ENCODE peak calls at places on chromosomes 4 and X, in seven cellular contexts. One of them, this sample, is unnamed.
A peak's percentile ranks its signal among the peaks of the same experiment; 100 is the strongest.

GRCh38 chr4:190014771-190015537 is 12.1 kb downstream of the FRG2 start:
- DNase-seq in hepatocyte: peak; percentile 44
- DNase-seq in osteocyte: no peak
- DNase-seq in tibial artery: no peak
- DNase-seq in AG04449: no peak
- DNase-seq in AG10803: no peak
- DNase-seq in uterus: no peak
- DNase-seq in this sample: no peak

GRCh38 chr4:164481306-164482091 is 272.4 kb upstream of the SMIM31 start:
- DNase-seq in AG04449: no peak
- DNase-seq in uterus: no peak
- DNase-seq in hepatocyte: no peak
- DNase-seq in tibial artery: no peak
- DNase-seq in osteocyte: no peak
- DNase-seq in AG10803: no peak
- DNase-seq in this sample: no peak

GRCh38 chr4:87559090-87559837 is 30.1 kb upstream of the SPARCL1 start:
- DNase-seq in tibial artery: no peak
- DNase-seq in osteocyte: no peak
- DNase-seq in hepatocyte: no peak
- DNase-seq in uterus: no peak
- DNase-seq in AG10803: no peak
- DNase-seq in AG04449: no peak
- DNase-seq in this sample: no peak

GRCh38 chrX:108167211-108167872 is 75.8 kb downstream of the ATG4A start:
- DNase-seq in osteocyte: no peak
- DNase-seq in hepatocyte: no peak
- DNase-seq in AG04449: no peak
- DNase-seq in uterus: no peak
- DNase-seq in AG10803: peak; percentile 12
- DNase-seq in tibial artery: no peak
- DNase-seq in this sample: no peak

GRCh38 chr4:145937990-145938611 is 522 bp downstream of the ZNF827 start:
- DNase-seq in osteocyte: no peak
- DNase-seq in AG10803: peak; percentile 23
- DNase-seq in hepatocyte: peak; percentile 63
- DNase-seq in tibial artery: no peak
- DNase-seq in uterus: peak; percentile 21
- DNase-seq in AG04449: no peak
- DNase-seq in this sample: no peak

GRCh38 chrX:19174401-19175025 is 52.2 kb upstream of the ADGRG2 start:
- DNase-seq in hepatocyte: peak; percentile 49
- DNase-seq in osteocyte: no peak
- DNase-seq in tibial artery: peak; percentile 28
- DNase-seq in AG04449: peak; percentile 4
- DNase-seq in AG10803: peak; percentile 33
- DNase-seq in uterus: no peak
- DNase-seq in this sample: no peak

GRCh38 chrX:100768679-100769338 is 36.9 kb upstream of the SYTL4 start:
- DNase-seq in osteocyte: peak; percentile 93
- DNase-seq in tibial artery: peak; percentile 86
- DNase-seq in AG10803: peak; percentile 45
- DNase-seq in AG04449: peak; percentile 0
- DNase-seq in uterus: peak; percentile 90
- DNase-seq in hepatocyte: peak; percentile 86
- DNase-seq in this sample: no peak

GRCh38 chr4:29046166-29046565 is 1674.0 kb upstream of the PCDH7 start:
- DNase-seq in hepatocyte: no peak
- DNase-seq in AG10803: peak; percentile 17
- DNase-seq in AG04449: no peak
- DNase-seq in uterus: no peak
- DNase-seq in tibial artery: no peak
- DNase-seq in osteocyte: no peak
- DNase-seq in this sample: no peak

GRCh38 chrX:65601530-65602281 is 65.7 kb upstream of the MSN start:
- DNase-seq in hepatocyte: peak; percentile 34
- DNase-seq in uterus: peak; percentile 76
- DNase-seq in AG04449: no peak
- DNase-seq in osteocyte: peak; percentile 84
- DNase-seq in tibial artery: peak; percentile 88
- DNase-seq in AG10803: peak; percentile 88
- DNase-seq in this sample: no peak

GRCh38 chr4:176910646-176911045 is 117.9 kb upstream of the VEGFC start:
- DNase-seq in hepatocyte: no peak
- DNase-seq in uterus: no peak
- DNase-seq in tibial artery: no peak
- DNase-seq in AG10803: no peak
- DNase-seq in osteocyte: no peak
- DNase-seq in AG04449: no peak
- DNase-seq in this sample: no peak

GRCh38 chr4:136934601-136935000 is 597.7 kb downstream of the PCDH18 start:
- DNase-seq in hepatocyte: no peak
- DNase-seq in osteocyte: no peak
- DNase-seq in tibial artery: no peak
- DNase-seq in AG04449: no peak
- DNase-seq in AG10803: no peak
- DNase-seq in uterus: no peak
- DNase-seq in this sample: no peak

GRCh38 chr4:77619408-77619807 is 13.8 kb downstream of the CXCL13 start:
- DNase-seq in AG10803: no peak
- DNase-seq in tibial artery: no peak
- DNase-seq in hepatocyte: no peak
- DNase-seq in uterus: no peak
- DNase-seq in osteocyte: no peak
- DNase-seq in AG04449: no peak
- DNase-seq in this sample: no peak

GRCh38 chr4:23061431-23061830 is 368.7 kb downstream of the GBA3 start:
- DNase-seq in AG10803: no peak
- DNase-seq in uterus: no peak
- DNase-seq in hepatocyte: peak; percentile 16
- DNase-seq in osteocyte: no peak
- DNase-seq in tibial artery: no peak
- DNase-seq in AG04449: no peak
- DNase-seq in this sample: no peak

GRCh38 chr4:69689530-69690111 is 36.6 kb upstream of the UGT2A1 start:
- DNase-seq in AG10803: peak; percentile 32
- DNase-seq in osteocyte: no peak
- DNase-seq in AG04449: no peak
- DNase-seq in hepatocyte: peak; percentile 58
- DNase-seq in uterus: no peak
- DNase-seq in tibial artery: no peak
- DNase-seq in this sample: no peak

GRCh38 chrX:17944833-17945497 is 83.9 kb upstream of the RAI2 start:
- DNase-seq in AG04449: no peak
- DNase-seq in tibial artery: no peak
- DNase-seq in uterus: no peak
- DNase-seq in osteocyte: no peak
- DNase-seq in hepatocyte: peak; percentile 15
- DNase-seq in AG10803: peak; percentile 1
- DNase-seq in this sample: no peak

GRCh38 chr4:76256032-76256431 is 4.5 kb downstream of the FAM47E start:
- DNase-seq in uterus: no peak
- DNase-seq in tibial artery: no peak
- DNase-seq in AG04449: no peak
- DNase-seq in hepatocyte: no peak
- DNase-seq in AG10803: no peak
- DNase-seq in osteocyte: no peak
- DNase-seq in this sample: no peak

GRCh38 chr4:76256968-76257367 is 5.4 kb downstream of the FAM47E start:
- DNase-seq in osteocyte: no peak
- DNase-seq in hepatocyte: no peak
- DNase-seq in AG04449: no peak
- DNase-seq in tibial artery: no peak
- DNase-seq in uterus: no peak
- DNase-seq in AG10803: no peak
- DNase-seq in this sample: no peak

GRCh38 chr4:76253511-76253910 is 2.0 kb downstream of the FAM47E start:
- DNase-seq in AG04449: no peak
- DNase-seq in hepatocyte: no peak
- DNase-seq in uterus: no peak
- DNase-seq in tibial artery: no peak
- DNase-seq in osteocyte: no peak
- DNase-seq in AG10803: no peak
- DNase-seq in this sample: no peak

GRCh38 chr4:76260571-76260970 is 9.1 kb downstream of the FAM47E start:
- DNase-seq in AG10803: no peak
- DNase-seq in osteocyte: no peak
- DNase-seq in uterus: no peak
- DNase-seq in tibial artery: no peak
- DNase-seq in hepatocyte: no peak
- DNase-seq in AG04449: no peak
- DNase-seq in this sample: no peak

DNA sequence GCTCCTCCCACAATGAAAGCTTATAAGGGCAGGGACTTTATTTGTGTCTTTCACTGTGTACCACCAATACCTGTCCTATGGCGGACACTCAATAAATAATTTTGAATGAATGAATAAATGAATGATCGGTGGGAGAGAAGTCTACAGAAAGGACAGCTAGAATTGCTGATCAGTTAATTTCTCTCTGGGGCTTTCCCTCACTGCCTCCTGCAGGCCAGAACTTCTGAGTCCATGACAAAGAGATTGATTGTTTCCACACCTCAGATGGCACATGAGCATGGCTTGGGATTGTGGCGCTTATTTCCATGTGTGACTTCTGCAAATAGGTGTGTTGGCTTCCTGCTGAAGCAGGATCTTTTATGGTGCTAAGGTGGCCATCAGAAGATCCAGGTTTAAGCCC is 6.3 kb downstream of the FAM47E start:
- DNase-seq in AG04449: no peak
- DNase-seq in hepatocyte: no peak
- DNase-seq in tibial artery: no peak
- DNase-seq in osteocyte: no peak
- DNase-seq in uterus: no peak
- DNase-seq in AG10803: no peak
- DNase-seq in this sample: no peak
- TF ChIP-seq CTCF in AG04449: no peak
- TF ChIP-seq CTCF in hepatocyte: no peak
- TF ChIP-seq CTCF in tibial artery: no peak
- TF ChIP-seq CTCF in osteocyte: no peak
- TF ChIP-seq CTCF in uterus: no peak
- TF ChIP-seq CTCF in AG10803: no peak
- TF ChIP-seq CTCF in this sample: no peak

GRCh38 chr4:103264905-103265304 is 66.8 kb upstream of the CENPE start:
- DNase-seq in AG10803: no peak
- DNase-seq in hepatocyte: no peak
- DNase-seq in osteocyte: no peak
- DNase-seq in tibial artery: no peak
- DNase-seq in uterus: no peak
- DNase-seq in AG04449: no peak
- DNase-seq in this sample: no peak

GRCh38 chr4:103272174-103272573 is 74.0 kb upstream of the CENPE start:
- DNase-seq in hepatocyte: no peak
- DNase-seq in tibial artery: no peak
- DNase-seq in osteocyte: no peak
- DNase-seq in AG10803: no peak
- DNase-seq in uterus: no peak
- DNase-seq in AG04449: no peak
- DNase-seq in this sample: no peak

GRCh38 chr4:103268746-103269145 is 70.6 kb upstream of the CENPE start:
- DNase-seq in osteocyte: no peak
- DNase-seq in AG10803: no peak
- DNase-seq in uterus: no peak
- DNase-seq in hepatocyte: no peak
- DNase-seq in tibial artery: no peak
- DNase-seq in AG04449: no peak
- DNase-seq in this sample: no peak
- TF ChIP-seq CTCF in osteocyte: no peak
- TF ChIP-seq CTCF in AG10803: no peak
- TF ChIP-seq CTCF in uterus: no peak
- TF ChIP-seq CTCF in hepatocyte: no peak
- TF ChIP-seq CTCF in tibial artery: no peak
- TF ChIP-seq CTCF in AG04449: no peak
- TF ChIP-seq CTCF in this sample: no peak

DNA sequence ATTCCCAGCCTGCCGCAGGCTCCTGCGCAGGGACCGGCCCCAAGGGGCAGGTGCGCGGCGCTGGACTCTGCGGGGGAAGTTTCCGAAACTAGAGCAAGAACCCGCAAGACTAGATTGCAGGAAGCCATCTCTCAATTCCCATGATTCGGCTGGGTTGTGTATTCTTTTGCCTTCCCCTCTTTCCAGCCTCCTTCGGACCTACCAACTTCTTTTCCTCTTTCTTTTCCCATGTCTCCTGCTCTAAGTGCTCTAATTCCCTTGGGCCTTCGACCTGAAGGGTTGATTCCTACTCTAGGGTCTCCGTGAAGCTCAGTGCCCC is 645 bp upstream of the OPHN1 start:
- DNase-seq in hepatocyte: no peak
- DNase-seq in AG04449: no peak
- DNase-seq in osteocyte: no peak
- DNase-seq in tibial artery: no peak
- DNase-seq in uterus: no peak
- DNase-seq in AG10803: no peak
- DNase-seq in this sample: no peak
- TF ChIP-seq CTCF in hepatocyte: no peak
- TF ChIP-seq CTCF in AG04449: no peak
- TF ChIP-seq CTCF in osteocyte: no peak
- TF ChIP-seq CTCF in tibial artery: no peak
- TF ChIP-seq CTCF in uterus: no peak
- TF ChIP-seq CTCF in AG10803: no peak
- TF ChIP-seq CTCF in this sample: no peak

GRCh38 chr4:64174247-64174882 is 234.9 kb downstream of the TECRL start:
- DNase-seq in AG04449: no peak
- DNase-seq in AG10803: no peak
- DNase-seq in tibial artery: no peak
- DNase-seq in hepatocyte: no peak
- DNase-seq in uterus: no peak
- DNase-seq in osteocyte: no peak
- DNase-seq in this sample: no peak
- TF ChIP-seq CTCF in AG04449: no peak
- TF ChIP-seq CTCF in AG10803: no peak
- TF ChIP-seq CTCF in tibial artery: no peak
- TF ChIP-seq CTCF in hepatocyte: no peak
- TF ChIP-seq CTCF in uterus: no peak
- TF ChIP-seq CTCF in osteocyte: no peak
- TF ChIP-seq CTCF in this sample: no peak

GRCh38 chr4:112189754-112190153 is 41.8 kb upstream of the AP1AR start:
- DNase-seq in uterus: no peak
- DNase-seq in AG10803: peak; percentile 20
- DNase-seq in hepatocyte: no peak
- DNase-seq in osteocyte: no peak
- DNase-seq in tibial artery: no peak
- DNase-seq in AG04449: no peak
- DNase-seq in this sample: no peak
- TF ChIP-seq CTCF in uterus: no peak
- TF ChIP-seq CTCF in AG10803: peak; percentile 39
- TF ChIP-seq CTCF in hepatocyte: peak; percentile 21
- TF ChIP-seq CTCF in osteocyte: no peak
- TF ChIP-seq CTCF in tibial artery: no peak
- TF ChIP-seq CTCF in AG04449: no peak
- TF ChIP-seq CTCF in this sample: no peak

DNA sequence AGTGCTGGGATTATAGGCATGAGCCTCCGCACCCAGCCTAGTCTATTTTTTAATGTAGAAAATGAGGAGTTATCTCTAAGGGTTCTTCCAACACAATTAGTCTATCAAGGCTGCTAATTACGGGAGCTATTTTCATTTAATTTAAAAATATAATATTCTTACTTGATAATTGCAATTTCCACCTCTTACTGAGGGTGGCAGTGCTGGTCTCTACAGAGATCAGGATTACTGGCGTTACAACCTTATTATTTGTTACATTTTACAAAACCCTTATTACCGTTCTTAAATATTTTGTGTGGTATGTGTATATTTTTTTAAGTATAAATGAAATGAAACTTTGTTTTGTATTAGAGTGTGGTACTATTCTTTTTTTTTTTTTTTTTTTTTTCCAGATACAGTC is 17.6 kb upstream of the GK start:
- DNase-seq in AG04449: no peak
- DNase-seq in osteocyte: no peak
- DNase-seq in tibial artery: no peak
- DNase-seq in AG10803: no peak
- DNase-seq in uterus: no peak
- DNase-seq in hepatocyte: no peak
- DNase-seq in this sample: no peak
- TF ChIP-seq CTCF in AG04449: peak; percentile 9
- TF ChIP-seq CTCF in osteocyte: peak; percentile 58
- TF ChIP-seq CTCF in tibial artery: no peak
- TF ChIP-seq CTCF in AG10803: peak; percentile 51
- TF ChIP-seq CTCF in uterus: no peak
- TF ChIP-seq CTCF in hepatocyte: peak; percentile 33
- TF ChIP-seq CTCF in this sample: peak; percentile 6